ENCODE peak calls at places on chromosomes 16 and 17, in four cellular contexts. T, I, R and C are unnamed samples.

GRCh38 chr17:38922538-38923291 is 2.7 kb upstream of the LASP1NB start:
- DNase-seq in T (peak; percentile 62), I (peak; percentile 84), R (no peak), C (no peak)

GRCh38 chr16:81447383-81448101 is 2.9 kb downstream of the CMIP start:
- DNase-seq in T (no peak), I (peak; percentile 52), R (no peak), C (no peak)

GRCh38 chr17:45675012-45675411 is 109.1 kb upstream of the CRHR1 start:
- DNase-seq in T (no peak), I (no peak), R (no peak), C (no peak)

GRCh38 chr17:41009936-41010335 is 1.0 kb upstream of the KRTAP3-1 start:
- DNase-seq in T (no peak), I (no peak), R (no peak), C (no peak)

GRCh38 chr17:4839965-4840892 is 7.1 kb downstream of the MINK1 start:
- DNase-seq in T (peak; percentile 38), I (no peak), R (no peak), C (no peak)

GRCh38 chr16:24253192-24253591 is 2.9 kb upstream of the CACNG3 start:
- DNase-seq in T (peak; percentile 55), I (peak; percentile 41), R (peak; percentile 3), C (peak; percentile 67)

GRCh38 chr17:72115789-72116520 is 4.9 kb upstream of the SOX9 start:
- DNase-seq in T (no peak), I (no peak), R (no peak), C (no peak)

GRCh38 chr16:85152414-85153030 is 40.2 kb upstream of the CIBAR2 start:
- DNase-seq in T (no peak), I (no peak), R (no peak), C (no peak)

GRCh38 chr17:77332034-77332971 is 191.5 kb downstream of the SEC14L1 start:
- DNase-seq in T (no peak), I (no peak), R (no peak), C (no peak)

GRCh38 chr17:82859431-82860403 is 19.9 kb upstream of the ZNF750 start:
- DNase-seq in T (peak; percentile 75), I (no peak), R (peak; percentile 58), C (peak; percentile 65)

GRCh38 chr17:49012893-49013255 is 15.7 kb downstream of the IGF2BP1 start:
- DNase-seq in T (no peak), I (no peak), R (no peak), C (no peak)

GRCh38 chr16:50282955-50283631 is 16.7 kb downstream of the ADCY7 start:
- DNase-seq in T (no peak), I (no peak), R (no peak), C (no peak)

GRCh38 chr16:12426122-12426521 is 377.6 kb downstream of the CPPED1 start:
- DNase-seq in T (no peak), I (no peak), R (no peak), C (peak; percentile 54)

GRCh38 chr17:82871056-82871775 is 31.4 kb upstream of the ZNF750 start:
- DNase-seq in T (no peak), I (no peak), R (no peak), C (no peak)

GRCh38 chr16:23124315-23124714 is 24.9 kb downstream of the USP31 start:
- DNase-seq in T (peak; percentile 81), I (no peak), R (peak; percentile 85), C (no peak)

GRCh38 chr16:89152831-89153700 is 18.5 kb upstream of the CDH15 start:
- DNase-seq in T (no peak), I (no peak), R (no peak), C (no peak)

GRCh38 chr16:15484662-15485061 is 50.3 kb downstream of the BMERB1 start:
- DNase-seq in T (peak; percentile 56), I (no peak), R (no peak), C (no peak)

GRCh38 chr16:49889725-49890397 is 33.9 kb upstream of the ZNF423 start:
- DNase-seq in T (no peak), I (no peak), R (no peak), C (no peak)

GRCh38 chr16:3963203-3963602 is 82.7 kb upstream of the CREBBP start:
- DNase-seq in T (no peak), I (no peak), R (no peak), C (no peak)

GRCh38 chr17:17701112-17701511 is 19.9 kb downstream of the RAI1 start:
- DNase-seq in T (no peak), I (no peak), R (no peak), C (no peak)

GRCh38 chr16:887846-888245 is 82.9 kb downstream of the LMF1 start:
- DNase-seq in T (no peak), I (no peak), R (no peak), C (no peak)

GRCh38 chr16:66857437-66857836 is 13.2 kb downstream of the CA7 start:
- DNase-seq in T (no peak), I (no peak), R (no peak), C (peak; percentile 7)

GRCh38 chr17:40538019-40538935 is 27.0 kb downstream of the CCR7 start:
- DNase-seq in T (peak; percentile 75), I (peak; percentile 90), R (no peak), C (no peak)

GRCh38 chr16:85924675-85925074 is 25.7 kb downstream of the IRF8 start:
- DNase-seq in T (peak; percentile 53), I (no peak), R (no peak), C (no peak)

GRCh38 chr17:10198509-10199249 is at the start of gene GAS7:
- DNase-seq in T (peak; percentile 3), I (peak; percentile 41), R (no peak), C (no peak)

GRCh38 chr17:63848834-63849689 is 6.6 kb upstream of the SMARCD2 start:
- DNase-seq in T (peak; percentile 80), I (peak; percentile 92), R (peak; percentile 86), C (peak; percentile 98)

GRCh38 chr16:11105038-11105903 is 150.7 kb downstream of the SOCS1 start:
- DNase-seq in T (peak; percentile 90), I (no peak), R (peak; percentile 96), C (peak; percentile 80)

GRCh38 chr16:88650749-88651275 is at the start of gene CYBA:
- DNase-seq in T (peak; percentile 72), I (peak; percentile 84), R (peak; percentile 62), C (peak; percentile 97)

GRCh38 chr17:83203073-83203471 is 123.7 kb downstream of the METRNL start:
- DNase-seq in T (peak; percentile 100), I (peak; percentile 25), R (peak; percentile 97), C (no peak)

GRCh38 chr17:44522883-44523671 is 19.9 kb upstream of the GPATCH8 start:
- DNase-seq in T (peak; percentile 75), I (peak; percentile 86), R (peak; percentile 58), C (peak; percentile 82)

GRCh38 chr17:44867841-44868240 is 20.2 kb downstream of the HIGD1B start:
- DNase-seq in T (no peak), I (no peak), R (no peak), C (no peak)

GRCh38 chr17:2844386-2844785 is 48.1 kb downstream of the RAP1GAP2 start:
- DNase-seq in T (no peak), I (no peak), R (no peak), C (no peak)